ENCODE peak calls at places on chromosomes 7 and 10, in four cellular contexts. D, B, E and N are unnamed samples.

GRCh38 chr7:156733638-156734037 is 93.1 kb downstream of the RNF32 start:
- DNase-seq in D (no peak), B (no peak), E (no peak), N (no peak)

GRCh38 chr10:49741108-49741995 is 20.8 kb downstream of the OGDHL start:
- DNase-seq in D (no peak), B (peak; percentile 25), E (peak; percentile 25), N (no peak)

GRCh38 chr7:17528636-17529035 is 230.2 kb downstream of the AHR start:
- DNase-seq in D (no peak), B (peak; percentile 68), E (no peak), N (no peak)

GRCh38 chr10:68239069-68239468 is 7.2 kb upstream of the ATOH7 start:
- DNase-seq in D (no peak), B (no peak), E (no peak), N (no peak)

GRCh38 chr7:33900501-33900900 is 4.8 kb upstream of the BMPER start:
- DNase-seq in D (no peak), B (peak; percentile 28), E (no peak), N (no peak)

GRCh38 chr10:45418417-45418858 is 44.4 kb downstream of the ALOX5 start:
- DNase-seq in D (no peak), B (no peak), E (no peak), N (no peak)

GRCh38 chr7:83547526-83547925 is 101.4 kb downstream of the SEMA3E start:
- DNase-seq in D (peak; percentile 88), B (peak; percentile 60), E (no peak), N (peak; percentile 81)

GRCh38 chr7:137937202-137937560 is 64.7 kb downstream of the CREB3L2 start:
- DNase-seq in D (no peak), B (peak; percentile 40), E (no peak), N (no peak)

GRCh38 chr7:69129524-69129923 is 468.8 kb upstream of the AUTS2 start:
- DNase-seq in D (no peak), B (peak; percentile 54), E (no peak), N (no peak)

GRCh38 chr10:45181483-45181882 is 133.9 kb downstream of the OR13A1 start:
- DNase-seq in D (no peak), B (peak; percentile 40), E (no peak), N (no peak)

GRCh38 chr10:119454990-119455389 is 87.5 kb downstream of the RGS10 start:
- DNase-seq in D (no peak), B (no peak), E (no peak), N (no peak)

GRCh38 chr10:6423413-6424170 is 156.5 kb downstream of the PRKCQ start:
- DNase-seq in D (no peak), B (no peak), E (no peak), N (no peak)

GRCh38 chr7:38002689-38003088 is 82.2 kb downstream of the EPDR1 start:
- DNase-seq in D (no peak), B (no peak), E (no peak), N (no peak)

GRCh38 chr7:91683823-91684222 is 196.7 kb downstream of the MTERF1 start:
- DNase-seq in D (no peak), B (peak; percentile 7), E (no peak), N (peak; percentile 26)

GRCh38 chr10:133315847-133316246 is 7.1 kb downstream of the ZNF511 start:
- DNase-seq in D (no peak), B (no peak), E (no peak), N (no peak)

GRCh38 chr7:157946398-157947060 is 609.7 kb downstream of the DNAJB6 start:
- DNase-seq in D (no peak), B (no peak), E (no peak), N (no peak)

GRCh38 chr10:79066460-79067240 is 2.1 kb upstream of the ZMIZ1 start:
- DNase-seq in D (no peak), B (peak; percentile 44), E (peak; percentile 65), N (no peak)

GRCh38 chr10:31261502-31262311 is 57.3 kb upstream of the ZEB1 start:
- DNase-seq in D (no peak), B (peak; percentile 62), E (no peak), N (no peak)

GRCh38 chr7:112202819-112203218 is 3.4 kb downstream of the DOCK4 start:
- DNase-seq in D (peak; percentile 20), B (no peak), E (no peak), N (no peak)

GRCh38 chr7:86643478-86644281 is at the start of gene GRM3:
- DNase-seq in D (peak; percentile 16), B (no peak), E (peak; percentile 85), N (no peak)

GRCh38 chr7:29858080-29858951 is 52.0 kb downstream of the WIPF3 start:
- DNase-seq in D (no peak), B (no peak), E (no peak), N (no peak)

GRCh38 chr10:58280982-58281752 is 12.2 kb downstream of the CISD1 start:
- DNase-seq in D (no peak), B (peak; percentile 74), E (no peak), N (no peak)